ENCODE peak calls at places on chromosomes 7 and 10, in four cellular contexts. One of them, this sample, is unnamed.

GRCh38 chr7:153523320-153524015 is 528.7 kb upstream of the DPP6 start:
- DNase-seq in thoracic aorta: no peak
- DNase-seq in sigmoid colon: peak
- DNase-seq in psoas muscle: no peak
- DNase-seq in this sample: no peak

GRCh38 chr7:91357379-91357778 is 93.1 kb downstream of the FZD1 start:
- DNase-seq in thoracic aorta: no peak
- DNase-seq in sigmoid colon: no peak
- DNase-seq in psoas muscle: no peak
- DNase-seq in this sample: no peak

GRCh38 chr10:49354593-49354992 is 41.3 kb downstream of the DRGX start:
- DNase-seq in thoracic aorta: no peak
- DNase-seq in sigmoid colon: no peak
- DNase-seq in psoas muscle: no peak
- DNase-seq in this sample: no peak

GRCh38 chr10:127997937-127998336 is 91.0 kb downstream of the PTPRE start:
- DNase-seq in thoracic aorta: no peak
- DNase-seq in sigmoid colon: peak
- DNase-seq in psoas muscle: no peak
- DNase-seq in this sample: no peak

GRCh38 chr7:138979226-138979979 is 1.8 kb downstream of the KIAA1549 start:
- DNase-seq in thoracic aorta: no peak
- DNase-seq in sigmoid colon: no peak
- DNase-seq in psoas muscle: no peak
- DNase-seq in this sample: no peak

GRCh38 chr10:124200011-124200410 is 106.6 kb upstream of the CHST15 start:
- DNase-seq in thoracic aorta: no peak
- DNase-seq in sigmoid colon: no peak
- DNase-seq in psoas muscle: no peak
- DNase-seq in this sample: peak

GRCh38 chr7:112744818-112745217 is 45.4 kb downstream of the TMEM168 start:
- DNase-seq in thoracic aorta: no peak
- DNase-seq in sigmoid colon: no peak
- DNase-seq in psoas muscle: no peak
- DNase-seq in this sample: no peak

GRCh38 chr10:99630439-99630838 is 10.2 kb upstream of the SLC25A28 start:
- DNase-seq in thoracic aorta: no peak
- DNase-seq in sigmoid colon: no peak
- DNase-seq in psoas muscle: no peak
- DNase-seq in this sample: no peak

GRCh38 chr10:90930070-90930837 is 9.4 kb upstream of the ANKRD1 start:
- DNase-seq in thoracic aorta: no peak
- DNase-seq in sigmoid colon: no peak
- DNase-seq in psoas muscle: no peak
- DNase-seq in this sample: no peak

GRCh38 chr7:135001390-135002165 is 15.3 kb downstream of the AGBL3 start:
- DNase-seq in thoracic aorta: no peak
- DNase-seq in sigmoid colon: no peak
- DNase-seq in psoas muscle: no peak
- DNase-seq in this sample: no peak

GRCh38 chr7:36712015-36712414 is 12.3 kb downstream of the AOAH start:
- DNase-seq in thoracic aorta: no peak
- DNase-seq in sigmoid colon: no peak
- DNase-seq in psoas muscle: no peak
- DNase-seq in this sample: no peak

GRCh38 chr7:20449146-20449648 is 118.5 kb downstream of the ITGB8 start:
- DNase-seq in thoracic aorta: no peak
- DNase-seq in sigmoid colon: no peak
- DNase-seq in psoas muscle: no peak
- DNase-seq in this sample: no peak

GRCh38 chr10:131870831-131871672 is 29.8 kb upstream of the PPP2R2D start:
- DNase-seq in thoracic aorta: no peak
- DNase-seq in sigmoid colon: peak
- DNase-seq in psoas muscle: no peak
- DNase-seq in this sample: no peak

GRCh38 chr10:127556911-127557310 is 7.8 kb downstream of the NPS start:
- DNase-seq in thoracic aorta: no peak
- DNase-seq in sigmoid colon: no peak
- DNase-seq in psoas muscle: no peak
- DNase-seq in this sample: no peak

GRCh38 chr7:30028749-30029635 is 780 bp downstream of the PLEKHA8 start:
- DNase-seq in thoracic aorta: no peak
- DNase-seq in sigmoid colon: peak
- DNase-seq in psoas muscle: no peak
- DNase-seq in this sample: peak

GRCh38 chr10:130550952-130551674 is 414.9 kb downstream of the GLRX3 start:
- DNase-seq in thoracic aorta: no peak
- DNase-seq in sigmoid colon: no peak
- DNase-seq in psoas muscle: no peak
- DNase-seq in this sample: no peak

GRCh38 chr10:99279626-99280111 is 44.0 kb upstream of the HPSE2 start:
- DNase-seq in thoracic aorta: no peak
- DNase-seq in sigmoid colon: no peak
- DNase-seq in psoas muscle: no peak
- DNase-seq in this sample: no peak

GRCh38 chr10:43596546-43596945 is 9.7 kb upstream of the ZNF485 start:
- DNase-seq in thoracic aorta: no peak
- DNase-seq in sigmoid colon: no peak
- DNase-seq in psoas muscle: no peak
- DNase-seq in this sample: no peak

GRCh38 chr7:28647076-28647421 is 234.7 kb downstream of the CREB5 start:
- DNase-seq in thoracic aorta: no peak
- DNase-seq in sigmoid colon: no peak
- DNase-seq in psoas muscle: no peak
- DNase-seq in this sample: no peak

GRCh38 chr10:79983286-79983909 is 34.5 kb upstream of the SFTPD start:
- DNase-seq in thoracic aorta: no peak
- DNase-seq in sigmoid colon: no peak
- DNase-seq in psoas muscle: no peak
- DNase-seq in this sample: no peak

GRCh38 chr7:138975343-138976104 is 5.7 kb downstream of the KIAA1549 start:
- DNase-seq in thoracic aorta: no peak
- DNase-seq in sigmoid colon: no peak
- DNase-seq in psoas muscle: no peak
- DNase-seq in this sample: no peak

DNA sequence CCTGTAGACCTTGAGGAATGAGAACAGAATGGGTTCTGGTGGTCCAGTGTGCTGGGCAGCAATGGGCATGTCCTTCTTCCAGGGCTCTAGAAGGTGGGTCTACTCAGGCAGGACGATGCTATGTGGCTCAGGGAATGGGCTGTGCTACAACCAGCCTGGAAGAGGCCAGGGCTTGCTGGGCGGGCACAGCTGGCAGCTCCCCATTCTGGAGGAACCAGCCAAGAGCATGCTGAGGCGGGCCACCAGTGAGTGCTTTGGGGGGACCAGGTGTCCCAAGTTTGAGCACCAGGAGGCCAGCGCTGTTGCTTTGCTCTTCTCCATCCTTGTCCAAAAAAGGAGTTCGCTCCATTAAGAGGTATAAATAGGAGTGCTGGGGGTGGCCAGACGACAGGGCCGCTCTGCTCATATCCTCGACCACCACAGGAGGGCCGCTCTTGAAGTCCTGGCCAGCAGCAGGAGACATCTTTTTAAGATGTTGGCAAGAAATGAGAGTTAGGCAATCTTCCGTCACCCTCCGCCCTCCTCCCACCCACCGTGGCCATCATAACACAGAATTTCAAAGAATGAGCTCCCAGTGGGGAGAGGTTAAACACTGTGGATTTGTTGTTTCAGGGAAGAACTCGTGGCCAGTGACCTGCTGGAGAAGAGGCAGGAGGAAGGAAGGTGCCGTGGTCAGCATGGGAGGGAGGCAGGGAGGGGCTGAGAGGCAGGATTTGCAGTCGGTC is 141.3 kb downstream of the GRK5 start:
- DNase-seq in thoracic aorta: no peak
- DNase-seq in sigmoid colon: peak
- DNase-seq in psoas muscle: peak
- DNase-seq in this sample: no peak
- TF ChIP-seq CTCF in thoracic aorta: peak
- TF ChIP-seq CTCF in sigmoid colon: no peak
- TF ChIP-seq CTCF in psoas muscle: no peak
- TF ChIP-seq CTCF in this sample: no peak

GRCh38 chr7:15309891-15310290 is 251.9 kb downstream of the AGMO start:
- DNase-seq in thoracic aorta: no peak
- DNase-seq in sigmoid colon: no peak
- DNase-seq in psoas muscle: no peak
- DNase-seq in this sample: no peak
- H3K4me3 ChIP-seq in thoracic aorta: no peak
- H3K4me3 ChIP-seq in sigmoid colon: no peak
- H3K4me3 ChIP-seq in psoas muscle: no peak
- H3K4me3 ChIP-seq in this sample: no peak

GRCh38 chr7:55557666-55558188 is 14.6 kb downstream of the VOPP1 start:
- DNase-seq in thoracic aorta: no peak
- DNase-seq in sigmoid colon: no peak
- DNase-seq in psoas muscle: no peak
- DNase-seq in this sample: no peak

GRCh38 chr7:55555160-55555559 is 17.1 kb downstream of the VOPP1 start:
- DNase-seq in thoracic aorta: no peak
- DNase-seq in sigmoid colon: no peak
- DNase-seq in psoas muscle: no peak
- DNase-seq in this sample: no peak

GRCh38 chr7:55554055-55554454 is 18.2 kb downstream of the VOPP1 start:
- DNase-seq in thoracic aorta: no peak
- DNase-seq in sigmoid colon: no peak
- DNase-seq in psoas muscle: no peak
- DNase-seq in this sample: no peak

GRCh38 chr7:55556492-55556891 is 15.8 kb downstream of the VOPP1 start:
- DNase-seq in thoracic aorta: no peak
- DNase-seq in sigmoid colon: no peak
- DNase-seq in psoas muscle: no peak
- DNase-seq in this sample: no peak

DNA sequence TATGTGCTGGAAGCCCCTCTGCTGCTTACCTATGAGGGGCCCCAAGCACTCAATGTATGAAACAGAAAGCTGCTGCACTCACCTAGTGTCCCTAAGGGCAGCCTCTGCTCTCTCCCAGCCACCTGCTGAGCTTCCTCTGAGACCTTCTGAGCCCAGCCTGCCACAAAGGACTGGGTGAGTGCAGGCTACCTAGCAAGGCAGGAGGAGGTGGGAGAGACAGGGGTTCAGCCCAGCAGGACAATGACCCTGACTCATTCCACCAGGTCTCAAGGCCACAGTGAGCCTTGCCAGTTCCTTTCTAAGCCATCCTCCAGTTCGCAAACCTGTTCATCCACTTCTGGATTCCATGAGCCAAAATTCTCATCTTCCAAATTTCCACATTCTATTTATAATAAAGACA is 16.3 kb downstream of the VOPP1 start:
- DNase-seq in thoracic aorta: no peak
- DNase-seq in sigmoid colon: no peak
- DNase-seq in psoas muscle: no peak
- DNase-seq in this sample: no peak
- H3K27ac ChIP-seq in thoracic aorta: no peak
- H3K27ac ChIP-seq in sigmoid colon: no peak
- H3K27ac ChIP-seq in psoas muscle: peak
- H3K27ac ChIP-seq in this sample: no peak

GRCh38 chr7:116439005-116439404 is 60.5 kb upstream of the CAV2 start:
- DNase-seq in thoracic aorta: no peak
- DNase-seq in sigmoid colon: no peak
- DNase-seq in psoas muscle: no peak
- DNase-seq in this sample: no peak

GRCh38 chr7:116439856-116440549 is 59.5 kb upstream of the CAV2 start:
- DNase-seq in thoracic aorta: no peak
- DNase-seq in sigmoid colon: no peak
- DNase-seq in psoas muscle: no peak
- DNase-seq in this sample: no peak

GRCh38 chr7:116436305-116436826 is 63.2 kb upstream of the CAV2 start:
- DNase-seq in thoracic aorta: no peak
- DNase-seq in sigmoid colon: no peak
- DNase-seq in psoas muscle: no peak
- DNase-seq in this sample: no peak

GRCh38 chr7:116441534-116441933 is 58.0 kb upstream of the CAV2 start:
- DNase-seq in thoracic aorta: no peak
- DNase-seq in sigmoid colon: no peak
- DNase-seq in psoas muscle: no peak
- DNase-seq in this sample: no peak

GRCh38 chr7:116438274-116438673 is 61.3 kb upstream of the CAV2 start:
- DNase-seq in thoracic aorta: no peak
- DNase-seq in sigmoid colon: no peak
- DNase-seq in psoas muscle: no peak
- DNase-seq in this sample: no peak
- TF ChIP-seq CTCF in thoracic aorta: no peak
- TF ChIP-seq CTCF in sigmoid colon: no peak
- TF ChIP-seq CTCF in psoas muscle: no peak
- TF ChIP-seq CTCF in this sample: no peak

DNA sequence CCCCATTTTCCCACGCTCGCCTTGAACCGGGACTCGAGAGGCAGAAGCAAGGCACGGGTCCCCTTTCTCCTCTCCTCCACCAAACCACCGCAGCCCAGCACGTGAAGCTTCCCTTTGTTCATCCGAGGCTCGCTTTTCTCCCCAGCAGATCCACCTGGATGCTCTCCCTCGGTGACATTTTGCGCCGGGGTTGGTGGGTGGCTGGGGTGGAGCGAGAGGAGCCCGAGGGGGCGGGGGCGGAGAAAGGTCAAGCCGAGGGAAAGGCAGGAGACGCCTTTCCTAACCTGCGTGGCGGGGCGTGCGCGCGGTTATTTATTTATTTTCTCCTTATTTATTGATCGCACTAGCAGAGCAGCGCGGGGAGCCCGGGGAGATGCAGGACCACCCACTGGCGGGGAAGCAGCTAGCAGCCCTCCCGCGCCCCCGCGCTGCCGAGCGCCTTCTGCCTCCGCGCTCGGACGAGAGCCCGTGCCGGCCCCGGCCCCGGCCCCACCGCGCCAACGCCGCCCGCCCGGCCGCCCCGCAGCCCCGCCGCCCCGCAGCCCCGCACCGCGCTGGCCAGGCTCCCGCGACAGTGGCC is at the start of gene KCND2:
- DNase-seq in thoracic aorta: no peak
- DNase-seq in sigmoid colon: no peak
- DNase-seq in psoas muscle: no peak
- DNase-seq in this sample: peak
- H3K4me3 ChIP-seq in thoracic aorta: peak
- H3K4me3 ChIP-seq in sigmoid colon: peak
- H3K4me3 ChIP-seq in psoas muscle: peak
- H3K4me3 ChIP-seq in this sample: peak

DNA sequence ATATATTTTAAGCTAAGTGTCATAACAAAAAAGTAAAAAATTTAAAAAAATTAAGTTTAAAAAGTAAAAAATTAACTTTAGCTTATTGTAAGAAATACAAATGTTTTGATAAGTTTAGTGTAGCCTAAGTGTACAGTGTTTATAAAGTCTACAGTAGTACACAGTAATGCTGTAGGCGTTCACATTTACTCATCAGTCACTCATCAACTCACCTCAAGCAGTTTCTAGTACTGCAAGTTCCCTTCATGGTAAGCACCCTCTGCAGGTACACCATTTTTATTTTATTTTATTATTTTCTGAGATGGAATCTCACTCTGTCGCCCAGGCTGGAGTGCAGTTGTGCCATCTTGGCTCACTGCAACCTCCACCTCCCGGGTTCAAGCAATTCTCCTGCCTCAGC is 316.0 kb downstream of the FGFR2 start:
- DNase-seq in thoracic aorta: no peak
- DNase-seq in sigmoid colon: no peak
- DNase-seq in psoas muscle: no peak
- DNase-seq in this sample: no peak
- H3K27ac ChIP-seq in thoracic aorta: no peak
- H3K27ac ChIP-seq in sigmoid colon: no peak
- H3K27ac ChIP-seq in psoas muscle: no peak
- H3K27ac ChIP-seq in this sample: no peak

GRCh38 chr10:84214612-84215235 is 10.6 kb downstream of the LRIT2 start:
- DNase-seq in thoracic aorta: no peak
- DNase-seq in sigmoid colon: no peak
- DNase-seq in psoas muscle: no peak
- DNase-seq in this sample: no peak
- TF ChIP-seq CTCF in thoracic aorta: no peak
- TF ChIP-seq CTCF in sigmoid colon: no peak
- TF ChIP-seq CTCF in psoas muscle: no peak
- TF ChIP-seq CTCF in this sample: no peak

This sample was measured in coronary artery.